ENCODE peak calls at places on chromosomes 7 and 10, in six cellular contexts. H is NCI-H1092; Y is iPS-NIHi11; W is astrocyte; Q is CD8-positive, alpha-beta memory T cell; J is stimulated activated CD8-positive, alpha-beta memory T cell treated with anti-CD3 and anti-CD28 coated beads, Interleukin-7, amount 100 ng/mL, for 4 hours. M is an unnamed sample.

GRCh38 chr7:84384417-84384816 is 189.8 kb upstream of the SEMA3A start:
- DNase-seq in H (no peak), Y (no peak), W (no peak), Q (no peak), J (no peak), M (peak)

GRCh38 chr10:16947071-16947470 is 129.8 kb upstream of the RSU1 start:
- DNase-seq in H (no peak), Y (no peak), W (no peak), Q (no peak), J (no peak), M (no peak)

GRCh38 chr7:24757799-24758275 is 573 bp upstream of the GSDME start:
- DNase-seq in H (no peak), Y (peak), W (peak), Q (no peak), J (no peak), M (peak)

GRCh38 chr10:29011511-29011910 is 277.4 kb upstream of the LYZL1 start:
- DNase-seq in H (no peak), Y (no peak), W (no peak), Q (no peak), J (no peak), M (no peak)

GRCh38 chr7:90663176-90663575 is 67.1 kb downstream of the CDK14 start:
- DNase-seq in H (no peak), Y (no peak), W (peak), Q (no peak), J (no peak), M (no peak)

GRCh38 chr7:146115665-146116451 is 743 bp upstream of the CNTNAP2 start:
- DNase-seq in H (peak), Y (peak), W (peak), Q (no peak), J (no peak), M (peak)

GRCh38 chr10:52755297-52756062 is 17.1 kb downstream of the MBL2 start:
- DNase-seq in H (no peak), Y (no peak), W (peak), Q (no peak), J (no peak), M (peak)

GRCh38 chr7:29564455-29565185 is 985 bp downstream of the PRR15 start:
- DNase-seq in H (peak), Y (peak), W (peak), Q (no peak), J (no peak), M (peak)

GRCh38 chr10:69766161-69766910 is 35.4 kb upstream of the COL13A1 start:
- DNase-seq in H (no peak), Y (no peak), W (no peak), Q (no peak), J (no peak), M (no peak)

GRCh38 chr7:95915731-95916130 is 143.4 kb downstream of the DYNC1I1 start:
- DNase-seq in H (no peak), Y (no peak), W (no peak), Q (no peak), J (no peak), M (peak)

GRCh38 chr10:6987536-6987945 is 407.5 kb upstream of the PRKCQ start:
- DNase-seq in H (no peak), Y (no peak), W (no peak), Q (no peak), J (no peak), M (no peak)

GRCh38 chr7:156560696-156561210 is 79.8 kb upstream of the RNF32 start:
- DNase-seq in H (no peak), Y (no peak), W (no peak), Q (no peak), J (no peak), M (no peak)

GRCh38 chr7:12911053-12911452 is 223.6 kb downstream of the ARL4A start:
- DNase-seq in H (no peak), Y (no peak), W (no peak), Q (no peak), J (no peak), M (no peak)

GRCh38 chr10:124616040-124616835 is 127.9 kb downstream of the FAM53B start:
- DNase-seq in H (no peak), Y (no peak), W (no peak), Q (peak), J (no peak), M (no peak)

GRCh38 chr10:55200020-55200419 is 399.0 kb upstream of the PCDH15 start:
- DNase-seq in H (no peak), Y (no peak), W (no peak), Q (no peak), J (no peak), M (no peak)

GRCh38 chr10:73131913-73132686 is 21.8 kb downstream of the NUDT13 start:
- DNase-seq in H (no peak), Y (no peak), W (no peak), Q (no peak), J (no peak), M (no peak)

GRCh38 chr10:43985941-43986340 is 337.3 kb upstream of the ZNF32 start:
- DNase-seq in H (no peak), Y (no peak), W (no peak), Q (no peak), J (no peak), M (no peak)

GRCh38 chr10:7471720-7472367 is 61.0 kb upstream of the SFMBT2 start:
- DNase-seq in H (peak), Y (no peak), W (no peak), Q (no peak), J (no peak), M (no peak)

GRCh38 chr10:132687181-132687892 is 98.6 kb downstream of the NKX6-2 start:
- DNase-seq in H (no peak), Y (no peak), W (no peak), Q (no peak), J (no peak), M (no peak)

GRCh38 chr10:1426786-1427185 is 310.5 kb downstream of the ADARB2 start:
- DNase-seq in H (no peak), Y (no peak), W (no peak), Q (no peak), J (no peak), M (no peak)

GRCh38 chr7:27134392-27134791 is 3.8 kb upstream of the HOXA4 start:
- DNase-seq in H (no peak), Y (no peak), W (peak), Q (no peak), J (no peak), M (no peak)

GRCh38 chr10:119457966-119458766 is 84.4 kb downstream of the RGS10 start:
- DNase-seq in H (no peak), Y (peak), W (no peak), Q (no peak), J (no peak), M (no peak)

GRCh38 chr10:11298116-11298515 is 280.4 kb downstream of the CELF2 start:
- DNase-seq in H (no peak), Y (no peak), W (no peak), Q (no peak), J (no peak), M (peak)

GRCh38 chr7:76405738-76406137 is 3.8 kb downstream of the SSC4D start:
- DNase-seq in H (no peak), Y (no peak), W (no peak), Q (no peak), J (no peak), M (no peak)

GRCh38 chr10:101063162-101063525 is 1.4 kb downstream of the KAZALD1 start:
- DNase-seq in H (no peak), Y (no peak), W (no peak), Q (no peak), J (no peak), M (no peak)